ENCODE peak calls at places on chromosomes 2 and 18, in nine cellular contexts. E, T, H, J, P, Q, R, O and C are unnamed samples.

GRCh38 chr2:61662990-61663389 is 124.8 kb upstream of the XPO1 start:
- DNase-seq in E (no peak), T (no peak), H (no peak), J (no peak), P (no peak), Q (no peak), R (no peak), O (no peak), C (no peak)

GRCh38 chr2:96869824-96870630 is at the start of gene SEMA4C:
- DNase-seq in E (no peak), T (peak; percentile 59), H (peak; percentile 53), J (peak; percentile 64), P (peak; percentile 53), Q (peak; percentile 76), R (peak; percentile 32), O (peak; percentile 46), C (peak; percentile 74)

GRCh38 chr18:72572896-72573295 is 28.8 kb upstream of the CBLN2 start:
- DNase-seq in E (no peak), T (no peak), H (no peak), J (no peak), P (no peak), Q (no peak), R (no peak), O (no peak), C (no peak)

GRCh38 chr2:96145028-96145939 is at the start of gene DUSP2:
- DNase-seq in E (peak; percentile 24), T (peak; percentile 92), H (peak; percentile 69), J (peak; percentile 87), P (peak; percentile 23), Q (peak; percentile 74), R (peak; percentile 84), O (peak; percentile 70), C (peak; percentile 83)

GRCh38 chr2:23594079-23594494 is 209.1 kb downstream of the KLHL29 start:
- DNase-seq in E (no peak), T (no peak), H (peak; percentile 12), J (peak; percentile 31), P (no peak), Q (no peak), R (no peak), O (peak; percentile 19), C (no peak)

GRCh38 chr2:39216495-39217191 is 27.1 kb downstream of the CDKL4 start:
- DNase-seq in E (no peak), T (peak; percentile 46), H (no peak), J (peak; percentile 27), P (no peak), Q (no peak), R (peak; percentile 75), O (no peak), C (no peak)

GRCh38 chr2:19812166-19812565 is 89.6 kb downstream of the TTC32 start:
- DNase-seq in E (peak; percentile 43), T (no peak), H (no peak), J (no peak), P (no peak), Q (no peak), R (no peak), O (no peak), C (no peak)

GRCh38 chr18:58047556-58047882 is 3.5 kb downstream of the NEDD4L start:
- DNase-seq in E (no peak), T (no peak), H (no peak), J (no peak), P (no peak), Q (no peak), R (no peak), O (no peak), C (no peak)

GRCh38 chr2:172969609-172970008 is 106.0 kb upstream of the MAP3K20 start:
- DNase-seq in E (no peak), T (no peak), H (no peak), J (no peak), P (no peak), Q (no peak), R (no peak), O (peak; percentile 82), C (no peak)

GRCh38 chr18:77250501-77250925 is 865 bp downstream of the GALR1 start:
- DNase-seq in E (no peak), T (no peak), H (no peak), J (no peak), P (no peak), Q (no peak), R (no peak), O (no peak), C (no peak)

GRCh38 chr2:181104512-181105121 is 124.2 kb downstream of the UBE2E3 start:
- DNase-seq in E (peak; percentile 44), T (no peak), H (peak; percentile 89), J (peak; percentile 11), P (no peak), Q (no peak), R (no peak), O (peak; percentile 52), C (no peak)

GRCh38 chr2:18536100-18536499 is 24.4 kb downstream of the RDH14 start:
- DNase-seq in E (peak; percentile 60), T (no peak), H (no peak), J (no peak), P (no peak), Q (no peak), R (no peak), O (peak; percentile 61), C (no peak)

GRCh38 chr18:61991201-61991600 is 98.4 kb upstream of the RNF152 start:
- DNase-seq in E (no peak), T (no peak), H (peak; percentile 55), J (no peak), P (no peak), Q (peak; percentile 28), R (no peak), O (peak; percentile 40), C (peak; percentile 23)

GRCh38 chr18:9827211-9827855 is 58.4 kb upstream of the TXNDC2 start:
- DNase-seq in E (no peak), T (no peak), H (no peak), J (no peak), P (no peak), Q (no peak), R (no peak), O (peak; percentile 44), C (peak; percentile 46)

GRCh38 chr2:162256621-162257020 is 13.4 kb upstream of the FAP start:
- DNase-seq in E (peak; percentile 38), T (no peak), H (no peak), J (no peak), P (no peak), Q (no peak), R (no peak), O (no peak), C (no peak)

GRCh38 chr18:51195602-51196115 is 1.8 kb downstream of the MEX3C start:
- DNase-seq in E (no peak), T (peak; percentile 8), H (peak; percentile 61), J (peak; percentile 29), P (peak; percentile 11), Q (no peak), R (no peak), O (peak; percentile 76), C (no peak)

GRCh38 chr2:29549069-29549380 is 372.4 kb downstream of the ALK start:
- DNase-seq in E (no peak), T (no peak), H (no peak), J (no peak), P (no peak), Q (no peak), R (no peak), O (no peak), C (no peak)

GRCh38 chr2:174797792-174798276 is 33.6 kb upstream of the CHRNA1 start:
- DNase-seq in E (peak; percentile 77), T (no peak), H (peak; percentile 58), J (no peak), P (no peak), Q (no peak), R (no peak), O (peak; percentile 72), C (no peak)

GRCh38 chr2:120845281-120845680 is 109.6 kb downstream of the GLI2 start:
- DNase-seq in E (no peak), T (no peak), H (no peak), J (no peak), P (no peak), Q (peak; percentile 88), R (no peak), O (no peak), C (peak; percentile 76)

GRCh38 chr2:8537572-8538155 is 144.2 kb upstream of the ID2 start:
- DNase-seq in E (no peak), T (no peak), H (no peak), J (no peak), P (no peak), Q (no peak), R (no peak), O (no peak), C (no peak)

GRCh38 chr18:77131652-77132368 is 773 bp downstream of the MBP start:
- DNase-seq in E (no peak), T (peak; percentile 38), H (peak; percentile 49), J (peak; percentile 80), P (no peak), Q (peak; percentile 60), R (no peak), O (no peak), C (peak; percentile 61)

GRCh38 chr18:74242451-74243096 is 49.2 kb downstream of the CYB5A start:
- DNase-seq in E (no peak), T (no peak), H (no peak), J (no peak), P (no peak), Q (peak; percentile 30), R (no peak), O (no peak), C (no peak)

GRCh38 chr2:128544321-128545037 is 225.8 kb upstream of the HS6ST1 start:
- DNase-seq in E (no peak), T (no peak), H (no peak), J (no peak), P (no peak), Q (no peak), R (no peak), O (no peak), C (no peak)

GRCh38 chr2:172734711-172735645 is 667 bp upstream of the RAPGEF4 start:
- DNase-seq in E (no peak), T (peak; percentile 38), H (no peak), J (no peak), P (no peak), Q (no peak), R (no peak), O (no peak), C (no peak)

GRCh38 chr2:234247453-234248180 is 197.1 kb downstream of the SPP2 start:
- DNase-seq in E (no peak), T (no peak), H (no peak), J (no peak), P (no peak), Q (no peak), R (no peak), O (no peak), C (no peak)

GRCh38 chr2:96264086-96264485 is 1.7 kb downstream of the TMEM127 start:
- DNase-seq in E (no peak), T (no peak), H (peak; percentile 45), J (no peak), P (no peak), Q (no peak), R (no peak), O (no peak), C (no peak)

GRCh38 chr2:112006076-112006410 is 49.0 kb upstream of the TMEM87B start:
- DNase-seq in E (no peak), T (no peak), H (peak; percentile 60), J (no peak), P (no peak), Q (no peak), R (no peak), O (no peak), C (no peak)

GRCh38 chr2:234620018-234620417 is 123.1 kb upstream of the ARL4C start:
- DNase-seq in E (no peak), T (no peak), H (no peak), J (no peak), P (no peak), Q (no peak), R (no peak), O (peak; percentile 77), C (no peak)

GRCh38 chr2:64859208-64860161 is 129.7 kb upstream of the SLC1A4 start:
- DNase-seq in E (peak; percentile 94), T (no peak), H (peak; percentile 90), J (peak; percentile 94), P (peak; percentile 49), Q (peak; percentile 92), R (no peak), O (peak; percentile 75), C (peak; percentile 91)